ENCODE peak calls at places on chromosome 4, in four cellular contexts. One of them, this sample, is unnamed. For H3K9me3, the result is how much of the 10 kb centered on the place peaks cover.

GRCh38 chr4:114383721-114384120 is 214.9 kb upstream of the UGT8 start:
- DNase-seq in esophagus muscularis mucosa: no peak
- DNase-seq in adrenal gland: no peak
- DNase-seq in aorta: peak
- DNase-seq in this sample: no peak

GRCh38 chr4:113969935-113970334 is 9.5 kb downstream of the ARSJ start:
- DNase-seq in esophagus muscularis mucosa: no peak
- DNase-seq in adrenal gland: no peak
- DNase-seq in aorta: no peak
- DNase-seq in this sample: no peak

GRCh38 chr4:16056681-16057400 is 27.0 kb downstream of the PROM1 start:
- DNase-seq in esophagus muscularis mucosa: no peak
- DNase-seq in adrenal gland: no peak
- DNase-seq in aorta: peak
- DNase-seq in this sample: no peak

GRCh38 chr4:5870220-5870619 is 22.7 kb downstream of the CRMP1 start:
- DNase-seq in esophagus muscularis mucosa: no peak
- DNase-seq in adrenal gland: no peak
- DNase-seq in aorta: no peak
- DNase-seq in this sample: no peak

GRCh38 chr4:6324999-6325790 is 55.5 kb downstream of the WFS1 start:
- DNase-seq in esophagus muscularis mucosa: no peak
- DNase-seq in adrenal gland: no peak
- DNase-seq in aorta: no peak
- DNase-seq in this sample: no peak

GRCh38 chr4:2390146-2390545 is 28.3 kb downstream of the ZFYVE28 start:
- DNase-seq in esophagus muscularis mucosa: no peak
- DNase-seq in adrenal gland: no peak
- DNase-seq in aorta: no peak
- DNase-seq in this sample: no peak

GRCh38 chr4:105061136-105061696 is 85.5 kb upstream of the TET2 start:
- DNase-seq in esophagus muscularis mucosa: no peak
- DNase-seq in adrenal gland: peak
- DNase-seq in aorta: no peak
- DNase-seq in this sample: no peak

GRCh38 chr4:70991596-70991995 is 1.9 kb upstream of the DCK start:
- DNase-seq in esophagus muscularis mucosa: no peak
- DNase-seq in adrenal gland: no peak
- DNase-seq in aorta: no peak
- DNase-seq in this sample: no peak

GRCh38 chr4:4981427-4981826 is 37.8 kb downstream of the CYTL1 start:
- DNase-seq in esophagus muscularis mucosa: no peak
- DNase-seq in adrenal gland: no peak
- DNase-seq in aorta: no peak
- DNase-seq in this sample: peak

GRCh38 chr4:3364199-3364598 is 71.4 kb downstream of the RGS12 start:
- DNase-seq in esophagus muscularis mucosa: no peak
- DNase-seq in adrenal gland: no peak
- DNase-seq in aorta: no peak
- DNase-seq in this sample: no peak

GRCh38 chr4:16579866-16580265 is 318.6 kb downstream of the LDB2 start:
- DNase-seq in esophagus muscularis mucosa: no peak
- DNase-seq in adrenal gland: no peak
- DNase-seq in aorta: no peak
- DNase-seq in this sample: no peak

GRCh38 chr4:129167640-129168260 is 71.8 kb downstream of the C4orf33 start:
- DNase-seq in esophagus muscularis mucosa: no peak
- DNase-seq in adrenal gland: no peak
- DNase-seq in aorta: no peak
- DNase-seq in this sample: no peak

GRCh38 chr4:132504438-132504837 is 644.7 kb upstream of the PCDH10 start:
- DNase-seq in esophagus muscularis mucosa: no peak
- DNase-seq in adrenal gland: no peak
- DNase-seq in aorta: no peak
- DNase-seq in this sample: no peak

GRCh38 chr4:139210486-139210885 is 33.5 kb upstream of the ELF2 start:
- DNase-seq in esophagus muscularis mucosa: no peak
- DNase-seq in adrenal gland: no peak
- DNase-seq in aorta: no peak
- DNase-seq in this sample: peak

GRCh38 chr4:15239866-15240265 is 188.0 kb upstream of the C1QTNF7 start:
- DNase-seq in esophagus muscularis mucosa: no peak
- DNase-seq in adrenal gland: no peak
- DNase-seq in aorta: no peak
- DNase-seq in this sample: peak

GRCh38 chr4:124631760-124632159 is 80.8 kb downstream of the ANKRD50 start:
- DNase-seq in esophagus muscularis mucosa: no peak
- DNase-seq in adrenal gland: peak
- DNase-seq in aorta: peak
- DNase-seq in this sample: peak

GRCh38 chr4:153362184-153362583 is 17.7 kb downstream of the MND1 start:
- DNase-seq in esophagus muscularis mucosa: no peak
- DNase-seq in adrenal gland: no peak
- DNase-seq in aorta: no peak
- DNase-seq in this sample: no peak

GRCh38 chr4:145870155-145871020 is 68.2 kb downstream of the ZNF827 start:
- DNase-seq in esophagus muscularis mucosa: no peak
- DNase-seq in adrenal gland: no peak
- DNase-seq in aorta: no peak
- DNase-seq in this sample: no peak

GRCh38 chr4:140871368-140871767 is 115.2 kb upstream of the TBC1D9 start:
- DNase-seq in esophagus muscularis mucosa: peak
- DNase-seq in adrenal gland: no peak
- DNase-seq in aorta: no peak
- DNase-seq in this sample: no peak

GRCh38 chr4:156779774-156780173 is 191.8 kb downstream of the PDGFC start:
- DNase-seq in esophagus muscularis mucosa: no peak
- DNase-seq in adrenal gland: no peak
- DNase-seq in aorta: no peak
- DNase-seq in this sample: no peak

GRCh38 chr4:140137654-140138053 is 16.3 kb downstream of the MAML3 start:
- DNase-seq in esophagus muscularis mucosa: no peak
- DNase-seq in adrenal gland: no peak
- DNase-seq in aorta: no peak
- DNase-seq in this sample: no peak

GRCh38 chr4:116018831-116019230 is 905.4 kb upstream of the NDST4 start:
- DNase-seq in esophagus muscularis mucosa: no peak
- DNase-seq in adrenal gland: no peak
- DNase-seq in aorta: no peak
- DNase-seq in this sample: no peak

GRCh38 chr4:116020141-116020722 is 906.8 kb upstream of the NDST4 start:
- DNase-seq in esophagus muscularis mucosa: no peak
- DNase-seq in adrenal gland: no peak
- DNase-seq in aorta: no peak
- DNase-seq in this sample: no peak

GRCh38 chr4:116016201-116016600 is 902.8 kb upstream of the NDST4 start:
- DNase-seq in esophagus muscularis mucosa: no peak
- DNase-seq in adrenal gland: no peak
- DNase-seq in aorta: no peak
- DNase-seq in this sample: no peak

GRCh38 chr4:116015549-116015948 is 902.1 kb upstream of the NDST4 start:
- DNase-seq in esophagus muscularis mucosa: no peak
- DNase-seq in adrenal gland: no peak
- DNase-seq in aorta: no peak
- DNase-seq in this sample: no peak

DNA sequence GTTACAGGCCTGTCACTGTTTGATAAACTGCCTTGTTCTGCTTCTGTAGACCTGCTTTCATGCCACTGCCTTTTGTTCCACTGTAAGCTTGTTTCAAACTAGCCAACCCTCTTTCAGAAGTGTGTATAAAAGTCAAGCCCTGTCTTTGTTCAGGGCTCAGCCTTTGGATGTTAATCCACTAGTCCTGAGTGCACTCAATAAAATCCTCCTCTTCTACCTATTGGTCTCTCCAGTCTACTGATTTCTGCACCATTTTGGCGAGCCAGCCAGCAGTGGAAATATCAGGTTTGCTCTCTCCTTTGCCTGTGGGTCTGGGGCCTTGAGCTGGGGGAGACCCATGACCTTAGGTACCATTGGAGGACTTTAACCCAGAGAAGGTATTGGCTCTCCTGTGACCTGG is 901.6 kb upstream of the NDST4 start:
- DNase-seq in esophagus muscularis mucosa: no peak
- DNase-seq in adrenal gland: no peak
- DNase-seq in aorta: no peak
- DNase-seq in this sample: no peak
- H3K9me3 ChIP-seq in esophagus muscularis mucosa: under half
- H3K9me3 ChIP-seq in adrenal gland: under half
- H3K9me3 ChIP-seq in aorta: under half
- H3K9me3 ChIP-seq in this sample: under half

DNA sequence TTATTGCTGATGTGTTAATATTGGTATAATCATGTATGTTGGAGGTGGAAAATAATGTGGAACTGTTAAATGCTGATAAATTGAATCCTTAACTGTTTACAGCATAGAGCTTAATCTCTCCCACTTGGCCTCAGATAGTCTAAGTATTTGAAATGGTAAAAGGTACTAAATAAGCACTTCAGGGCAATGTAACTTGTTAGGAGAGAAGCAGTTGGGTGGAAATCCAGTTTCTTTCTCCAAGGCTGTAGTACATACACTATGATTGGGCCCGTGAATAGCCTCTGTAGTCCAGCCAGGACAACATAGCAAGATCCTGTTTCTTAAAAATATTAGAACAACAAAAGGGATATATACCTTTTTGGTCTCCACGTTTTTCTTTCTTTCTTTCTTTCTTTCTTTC is 39.7 kb downstream of the NUDT9 start:
- DNase-seq in esophagus muscularis mucosa: no peak
- DNase-seq in adrenal gland: no peak
- DNase-seq in aorta: no peak
- DNase-seq in this sample: no peak
- H3K9me3 ChIP-seq in esophagus muscularis mucosa: under half
- H3K9me3 ChIP-seq in adrenal gland: under half
- H3K9me3 ChIP-seq in aorta: under half
- H3K9me3 ChIP-seq in this sample: under half

DNA sequence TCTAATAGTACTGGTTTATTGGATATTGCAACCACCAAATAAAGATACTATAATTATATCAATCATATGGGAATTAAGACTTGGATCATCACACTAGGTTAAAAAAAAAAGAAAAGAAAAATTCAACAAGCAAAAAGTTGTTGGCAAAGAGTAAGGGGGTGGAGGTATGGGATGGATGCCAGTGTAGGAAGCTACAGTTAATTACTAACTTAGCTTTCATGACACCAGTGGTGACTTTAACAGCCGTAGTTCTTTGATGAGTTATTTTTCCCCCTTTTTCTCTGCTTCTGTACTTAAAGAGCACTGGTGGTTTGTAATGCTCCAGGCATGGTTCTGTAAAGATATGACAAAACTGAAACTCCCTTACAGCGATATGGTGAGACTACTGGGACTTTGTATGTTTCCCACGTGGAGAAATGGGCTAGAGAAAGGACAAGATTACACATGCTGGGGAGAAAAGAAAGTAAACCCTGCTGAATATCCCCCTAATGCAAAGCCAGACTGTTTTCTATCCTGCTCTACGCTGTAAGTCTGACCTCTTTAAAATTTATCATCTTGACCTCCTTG is 210.9 kb downstream of the SPOCK3 start:
- DNase-seq in esophagus muscularis mucosa: no peak
- DNase-seq in adrenal gland: no peak
- DNase-seq in aorta: no peak
- DNase-seq in this sample: no peak
- H3K9me3 ChIP-seq in esophagus muscularis mucosa: under half
- H3K9me3 ChIP-seq in adrenal gland: under half
- H3K9me3 ChIP-seq in aorta: under half
- H3K9me3 ChIP-seq in this sample: under half

GRCh38 chr4:49002931-49003330 is 16.9 kb downstream of the CWH43 start:
- DNase-seq in esophagus muscularis mucosa: no peak
- DNase-seq in adrenal gland: no peak
- DNase-seq in aorta: no peak
- DNase-seq in this sample: no peak
- H3K9me3 ChIP-seq in esophagus muscularis mucosa: under half
- H3K9me3 ChIP-seq in adrenal gland: under half
- H3K9me3 ChIP-seq in aorta: under half
- H3K9me3 ChIP-seq in this sample: under half

GRCh38 chr4:38800956-38801450 is 3.6 kb downstream of the TLR1 start:
- DNase-seq in esophagus muscularis mucosa: no peak
- DNase-seq in adrenal gland: no peak
- DNase-seq in aorta: no peak
- DNase-seq in this sample: no peak

GRCh38 chr4:38802561-38803355 is 1.8 kb downstream of the TLR1 start:
- DNase-seq in esophagus muscularis mucosa: no peak
- DNase-seq in adrenal gland: no peak
- DNase-seq in aorta: no peak
- DNase-seq in this sample: no peak

GRCh38 chr4:38804654-38805295 is at the start of gene TLR1:
- DNase-seq in esophagus muscularis mucosa: no peak
- DNase-seq in adrenal gland: no peak
- DNase-seq in aorta: no peak
- DNase-seq in this sample: no peak

GRCh38 chr4:38803833-38804653 is 548 bp downstream of the TLR1 start:
- DNase-seq in esophagus muscularis mucosa: no peak
- DNase-seq in adrenal gland: no peak
- DNase-seq in aorta: no peak
- DNase-seq in this sample: no peak

GRCh38 chr4:38800366-38800765 is 4.2 kb downstream of the TLR1 start:
- DNase-seq in esophagus muscularis mucosa: no peak
- DNase-seq in adrenal gland: no peak
- DNase-seq in aorta: no peak
- DNase-seq in this sample: no peak
- H3K9me3 ChIP-seq in esophagus muscularis mucosa: under half
- H3K9me3 ChIP-seq in adrenal gland: under half
- H3K9me3 ChIP-seq in aorta: under half
- H3K9me3 ChIP-seq in this sample: under half

DNA sequence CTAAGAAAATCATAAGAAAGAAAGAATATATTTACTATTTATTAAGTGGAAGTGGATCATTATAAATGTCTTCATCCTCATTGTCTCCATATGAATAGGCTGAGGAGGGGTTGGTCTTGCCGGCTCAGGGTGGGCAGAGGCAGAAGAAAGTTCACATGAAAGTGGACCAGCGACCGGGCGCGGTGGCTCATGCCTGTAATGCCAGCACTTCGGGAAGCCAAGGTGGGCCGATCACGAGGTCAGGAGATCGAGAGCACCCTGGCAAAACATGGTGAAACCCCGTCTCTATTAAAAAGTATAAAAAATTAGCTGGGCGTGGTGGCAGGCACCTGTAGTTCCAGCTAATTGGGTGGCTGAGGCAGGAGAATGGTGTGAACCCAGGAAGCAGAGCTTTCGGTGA is 1145.4 kb downstream of the STIM2 start:
- DNase-seq in esophagus muscularis mucosa: no peak
- DNase-seq in adrenal gland: no peak
- DNase-seq in aorta: no peak
- DNase-seq in this sample: no peak
- H3K9me3 ChIP-seq in esophagus muscularis mucosa: under half
- H3K9me3 ChIP-seq in adrenal gland: under half
- H3K9me3 ChIP-seq in aorta: under half
- H3K9me3 ChIP-seq in this sample: under half

GRCh38 chr4:242121-242848 is 63.0 kb downstream of the ZNF732 start:
- DNase-seq in esophagus muscularis mucosa: no peak
- DNase-seq in adrenal gland: peak
- DNase-seq in aorta: peak
- DNase-seq in this sample: peak
- H3K9me3 ChIP-seq in esophagus muscularis mucosa: under half
- H3K9me3 ChIP-seq in adrenal gland: under half
- H3K9me3 ChIP-seq in aorta: under half
- H3K9me3 ChIP-seq in this sample: under half